ENCODE peak calls at places on chromosomes 5 and 9, in six cellular contexts. Z is A549, I is mucosa of descending colon, Q is H1, G is stomach, Y is AG10803. O is an unnamed sample.

GRCh38 chr5:137370511-137371071 is 128.5 kb downstream of the SPOCK1 start:
- DNase-seq in Z (no peak), I (no peak), Q (no peak), G (no peak), Y (peak; percentile 8), O (no peak)

GRCh38 chr5:159242153-159242552 is 20.9 kb upstream of the UBLCP1 start:
- DNase-seq in Z (no peak), I (no peak), Q (no peak), G (no peak), Y (no peak), O (no peak)

GRCh38 chr5:53069626-53070025 is 39.9 kb downstream of the MOCS2 start:
- DNase-seq in Z (no peak), I (no peak), Q (no peak), G (no peak), Y (peak; percentile 74), O (no peak)

GRCh38 chr9:134399435-134400056 is 73.3 kb downstream of the RXRA start:
- DNase-seq in Z (peak; percentile 76), I (no peak), Q (no peak), G (no peak), Y (peak; percentile 34), O (no peak)

GRCh38 chr9:130240410-130241197 is 25.0 kb upstream of the HMCN2 start:
- DNase-seq in Z (peak; percentile 78), I (no peak), Q (no peak), G (peak; percentile 59), Y (peak; percentile 59), O (no peak)

GRCh38 chr5:74082504-74082903 is 456.5 kb downstream of the ARHGEF28 start:
- DNase-seq in Z (no peak), I (no peak), Q (no peak), G (no peak), Y (no peak), O (no peak)

GRCh38 chr5:994821-995220 is 13.8 kb upstream of the NKD2 start:
- DNase-seq in Z (no peak), I (no peak), Q (no peak), G (peak; percentile 17), Y (no peak), O (no peak)

GRCh38 chr5:158908690-158909325 is 190.9 kb downstream of the EBF1 start:
- DNase-seq in Z (no peak), I (no peak), Q (no peak), G (no peak), Y (no peak), O (no peak)

GRCh38 chr9:111178361-111179043 is 140.2 kb upstream of the LPAR1 start:
- DNase-seq in Z (peak; percentile 11), I (no peak), Q (no peak), G (no peak), Y (peak; percentile 96), O (no peak)

GRCh38 chr5:180631549-180632392 is 17.6 kb downstream of the FLT4 start:
- DNase-seq in Z (no peak), I (no peak), Q (no peak), G (no peak), Y (no peak), O (no peak)

GRCh38 chr9:85471791-85472190 is 270.0 kb downstream of the AGTPBP1 start:
- DNase-seq in Z (no peak), I (no peak), Q (no peak), G (no peak), Y (no peak), O (no peak)

GRCh38 chr5:142246263-142246662 is 78.6 kb downstream of the SPRY4 start:
- DNase-seq in Z (no peak), I (no peak), Q (no peak), G (peak; percentile 64), Y (peak; percentile 98), O (no peak)

GRCh38 chr5:75551471-75551870 is 39.8 kb downstream of the POLK start:
- DNase-seq in Z (no peak), I (no peak), Q (no peak), G (no peak), Y (peak; percentile 74), O (no peak)

GRCh38 chr5:102536323-102536928 is 37.6 kb upstream of the SLCO6A1 start:
- DNase-seq in Z (peak; percentile 11), I (no peak), Q (no peak), G (no peak), Y (peak; percentile 33), O (no peak)

GRCh38 chr9:77933019-77933418 is 98.6 kb downstream of the GNAQ start:
- DNase-seq in Z (no peak), I (no peak), Q (no peak), G (no peak), Y (no peak), O (no peak)

GRCh38 chr9:120935383-120935857 is 8.8 kb upstream of the TRAF1 start:
- DNase-seq in Z (peak; percentile 89), I (peak; percentile 98), Q (no peak), G (peak; percentile 99), Y (peak; percentile 92), O (no peak)

GRCh38 chr9:101383361-101383760 is 1.4 kb downstream of the BAAT start:
- DNase-seq in Z (no peak), I (no peak), Q (no peak), G (no peak), Y (peak; percentile 23), O (no peak)

GRCh38 chr5:157471709-157472108 is 11.7 kb downstream of the NIPAL4 start:
- DNase-seq in Z (peak; percentile 51), I (no peak), Q (no peak), G (no peak), Y (peak; percentile 26), O (no peak)

GRCh38 chr5:41951224-41951623 is 26.1 kb downstream of the FBXO4 start:
- DNase-seq in Z (no peak), I (no peak), Q (no peak), G (no peak), Y (no peak), O (no peak)
- TF ChIP-seq CTCF in Z (no peak), I (no peak), Q (no peak), G (no peak), Y (no peak), O (no peak)

DNA sequence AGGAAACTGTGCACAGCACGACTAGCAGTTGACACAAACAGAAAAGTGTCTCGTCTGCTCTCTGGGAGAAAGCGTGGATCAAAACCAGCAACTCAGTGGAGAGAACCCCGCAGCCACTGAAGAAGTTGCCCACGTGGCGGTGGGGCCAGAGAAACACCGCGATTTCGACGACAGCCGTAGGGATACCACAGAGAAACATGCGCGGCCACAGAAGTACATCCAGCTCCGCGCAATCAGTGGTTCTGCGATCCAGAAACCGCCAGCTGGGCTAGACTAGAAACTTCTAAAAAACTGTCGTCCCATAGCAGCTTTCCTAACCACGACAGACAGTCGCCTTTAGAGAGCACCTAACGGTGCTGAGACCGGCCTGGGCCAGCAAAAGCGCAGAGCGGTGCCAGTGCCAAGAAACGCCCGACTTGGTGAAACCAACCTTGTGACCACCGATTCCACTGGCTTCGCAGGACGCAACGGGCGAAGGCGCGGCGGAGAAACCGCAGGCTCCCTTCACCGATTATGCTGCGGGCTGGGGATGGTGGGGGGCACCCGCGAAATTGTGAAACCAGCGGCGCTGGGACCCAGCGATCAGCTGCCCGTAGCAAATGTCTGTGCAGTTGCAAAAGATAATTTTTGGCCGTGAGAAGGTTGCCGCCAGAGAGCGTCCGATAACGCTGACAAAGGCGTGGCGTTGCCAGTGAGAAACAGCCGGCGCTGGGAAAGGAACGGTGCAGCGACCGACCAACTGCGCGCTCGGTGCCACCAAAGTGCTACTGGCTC is 2.7 kb upstream of the ANXA2R start:
- DNase-seq in Z (peak; percentile 85), I (peak; percentile 74), Q (no peak), G (peak; percentile 59), Y (peak; percentile 69), O (no peak)
- TF ChIP-seq CTCF in Z (peak; percentile 37), I (no peak), Q (no peak), G (no peak), Y (peak; percentile 27), O (no peak)

GRCh38 chr9:31542384-31543055 is 841.9 kb upstream of the ACO1 start:
- DNase-seq in Z (peak; percentile 18), I (no peak), Q (no peak), G (no peak), Y (no peak), O (no peak)
- TF ChIP-seq CTCF in Z (no peak), I (peak; percentile 14), Q (peak; percentile 69), G (peak; percentile 19), Y (no peak), O (peak; percentile 70)

GRCh38 chr5:14141764-14142163 is 1.4 kb upstream of the TRIO start:
- DNase-seq in Z (no peak), I (no peak), Q (no peak), G (no peak), Y (no peak), O (no peak)
- TF ChIP-seq CTCF in Z (no peak), I (no peak), Q (no peak), G (no peak), Y (peak; percentile 4), O (peak; percentile 53)

O was measured in type B pancreatic cell.